ENCODE peak calls at places on chromosomes 3 and 15, in five cellular contexts. One of them, this sample, is unnamed.

GRCh38 chr15:92332125-92332899 is 61.4 kb upstream of the ST8SIA2 start:
- DNase-seq in neuronal stem cell: no peak
- DNase-seq in naive thymus-derived CD4-positive, alpha-beta T cell: no peak
- DNase-seq in transverse colon: no peak
- DNase-seq in endothelial cell of umbilical vein: no peak
- DNase-seq in this sample: no peak

GRCh38 chr15:28127036-28127435 is 27.9 kb upstream of the OCA2 start:
- DNase-seq in neuronal stem cell: no peak
- DNase-seq in naive thymus-derived CD4-positive, alpha-beta T cell: no peak
- DNase-seq in transverse colon: no peak
- DNase-seq in endothelial cell of umbilical vein: no peak
- DNase-seq in this sample: no peak

GRCh38 chr15:88803920-88804247 is 648 bp downstream of the ACAN start:
- DNase-seq in neuronal stem cell: no peak
- DNase-seq in naive thymus-derived CD4-positive, alpha-beta T cell: no peak
- DNase-seq in transverse colon: no peak
- DNase-seq in endothelial cell of umbilical vein: no peak
- DNase-seq in this sample: no peak

GRCh38 chr3:172844428-172844827 is 93.9 kb downstream of the ECT2 start:
- DNase-seq in neuronal stem cell: no peak
- DNase-seq in naive thymus-derived CD4-positive, alpha-beta T cell: no peak
- DNase-seq in transverse colon: no peak
- DNase-seq in endothelial cell of umbilical vein: no peak
- DNase-seq in this sample: no peak

GRCh38 chr15:37100109-37100873 is at the start of gene MEIS2:
- DNase-seq in neuronal stem cell: peak
- DNase-seq in naive thymus-derived CD4-positive, alpha-beta T cell: no peak
- DNase-seq in transverse colon: peak
- DNase-seq in endothelial cell of umbilical vein: peak
- DNase-seq in this sample: peak

GRCh38 chr3:58392191-58392590 is 41.4 kb downstream of the PDHB start:
- DNase-seq in neuronal stem cell: no peak
- DNase-seq in naive thymus-derived CD4-positive, alpha-beta T cell: no peak
- DNase-seq in transverse colon: no peak
- DNase-seq in endothelial cell of umbilical vein: no peak
- DNase-seq in this sample: no peak

GRCh38 chr3:183278479-183279088 is 25.5 kb downstream of the B3GNT5 start:
- DNase-seq in neuronal stem cell: no peak
- DNase-seq in naive thymus-derived CD4-positive, alpha-beta T cell: no peak
- DNase-seq in transverse colon: no peak
- DNase-seq in endothelial cell of umbilical vein: no peak
- DNase-seq in this sample: no peak

GRCh38 chr3:158659454-158660237 is 12.8 kb downstream of the LXN start:
- DNase-seq in neuronal stem cell: peak
- DNase-seq in naive thymus-derived CD4-positive, alpha-beta T cell: peak
- DNase-seq in transverse colon: peak
- DNase-seq in endothelial cell of umbilical vein: peak
- DNase-seq in this sample: no peak

GRCh38 chr3:155018621-155019330 is 61.3 kb upstream of the MME start:
- DNase-seq in neuronal stem cell: no peak
- DNase-seq in naive thymus-derived CD4-positive, alpha-beta T cell: no peak
- DNase-seq in transverse colon: no peak
- DNase-seq in endothelial cell of umbilical vein: peak
- DNase-seq in this sample: no peak

GRCh38 chr15:100114526-100114925 is 227.2 kb downstream of the ADAMTS17 start:
- DNase-seq in neuronal stem cell: peak
- DNase-seq in naive thymus-derived CD4-positive, alpha-beta T cell: no peak
- DNase-seq in transverse colon: no peak
- DNase-seq in endothelial cell of umbilical vein: no peak
- DNase-seq in this sample: peak

GRCh38 chr3:17749705-17750293 is 7.4 kb upstream of the TBC1D5 start:
- DNase-seq in neuronal stem cell: no peak
- DNase-seq in naive thymus-derived CD4-positive, alpha-beta T cell: no peak
- DNase-seq in transverse colon: peak
- DNase-seq in endothelial cell of umbilical vein: no peak
- DNase-seq in this sample: no peak

GRCh38 chr3:155009217-155009616 is 70.9 kb upstream of the MME start:
- DNase-seq in neuronal stem cell: no peak
- DNase-seq in naive thymus-derived CD4-positive, alpha-beta T cell: no peak
- DNase-seq in transverse colon: no peak
- DNase-seq in endothelial cell of umbilical vein: no peak
- DNase-seq in this sample: no peak

GRCh38 chr3:41208507-41208906 is 9.2 kb downstream of the CTNNB1 start:
- DNase-seq in neuronal stem cell: no peak
- DNase-seq in naive thymus-derived CD4-positive, alpha-beta T cell: no peak
- DNase-seq in transverse colon: no peak
- DNase-seq in endothelial cell of umbilical vein: no peak
- DNase-seq in this sample: no peak

GRCh38 chr3:46882377-46883015 is 5.0 kb downstream of the PTH1R start:
- DNase-seq in neuronal stem cell: peak
- DNase-seq in naive thymus-derived CD4-positive, alpha-beta T cell: no peak
- DNase-seq in transverse colon: no peak
- DNase-seq in endothelial cell of umbilical vein: peak
- DNase-seq in this sample: no peak

GRCh38 chr3:31462050-31462569 is 70.6 kb upstream of the STT3B start:
- DNase-seq in neuronal stem cell: no peak
- DNase-seq in naive thymus-derived CD4-positive, alpha-beta T cell: peak
- DNase-seq in transverse colon: peak
- DNase-seq in endothelial cell of umbilical vein: peak
- DNase-seq in this sample: no peak

GRCh38 chr3:29583861-29584260 is 303.0 kb downstream of the RBMS3 start:
- DNase-seq in neuronal stem cell: no peak
- DNase-seq in naive thymus-derived CD4-positive, alpha-beta T cell: no peak
- DNase-seq in transverse colon: no peak
- DNase-seq in endothelial cell of umbilical vein: no peak
- DNase-seq in this sample: no peak

GRCh38 chr3:12954891-12955650 is 113.7 kb upstream of the RPL32 start:
- DNase-seq in neuronal stem cell: no peak
- DNase-seq in naive thymus-derived CD4-positive, alpha-beta T cell: no peak
- DNase-seq in transverse colon: peak
- DNase-seq in endothelial cell of umbilical vein: peak
- DNase-seq in this sample: peak

GRCh38 chr3:174197416-174197815 is 661.7 kb upstream of the NAALADL2 start:
- DNase-seq in neuronal stem cell: no peak
- DNase-seq in naive thymus-derived CD4-positive, alpha-beta T cell: no peak
- DNase-seq in transverse colon: no peak
- DNase-seq in endothelial cell of umbilical vein: no peak
- DNase-seq in this sample: no peak

GRCh38 chr3:192063570-192063969 is 602.6 kb downstream of the PYDC2 start:
- DNase-seq in neuronal stem cell: no peak
- DNase-seq in naive thymus-derived CD4-positive, alpha-beta T cell: no peak
- DNase-seq in transverse colon: peak
- DNase-seq in endothelial cell of umbilical vein: peak
- DNase-seq in this sample: peak

GRCh38 chr15:66285462-66286280 is 7.7 kb upstream of the DIS3L start:
- DNase-seq in neuronal stem cell: no peak
- DNase-seq in naive thymus-derived CD4-positive, alpha-beta T cell: no peak
- DNase-seq in transverse colon: no peak
- DNase-seq in endothelial cell of umbilical vein: no peak
- DNase-seq in this sample: no peak

GRCh38 chr3:155292133-155292532 is 1.4 kb downstream of the STRIT1 start:
- DNase-seq in neuronal stem cell: no peak
- DNase-seq in naive thymus-derived CD4-positive, alpha-beta T cell: no peak
- DNase-seq in transverse colon: no peak
- DNase-seq in endothelial cell of umbilical vein: no peak
- DNase-seq in this sample: no peak

GRCh38 chr3:131794766-131795381 is 239.9 kb downstream of the CPNE4 start:
- DNase-seq in neuronal stem cell: peak
- DNase-seq in naive thymus-derived CD4-positive, alpha-beta T cell: peak
- DNase-seq in transverse colon: no peak
- DNase-seq in endothelial cell of umbilical vein: peak
- DNase-seq in this sample: no peak

GRCh38 chr15:26023231-26023630 is 160.1 kb upstream of the ATP10A start:
- DNase-seq in neuronal stem cell: no peak
- DNase-seq in naive thymus-derived CD4-positive, alpha-beta T cell: no peak
- DNase-seq in transverse colon: no peak
- DNase-seq in endothelial cell of umbilical vein: no peak
- DNase-seq in this sample: no peak

GRCh38 chr3:13419356-13420050 is 619 bp downstream of the NUP210 start:
- DNase-seq in neuronal stem cell: peak
- DNase-seq in naive thymus-derived CD4-positive, alpha-beta T cell: peak
- DNase-seq in transverse colon: peak
- DNase-seq in endothelial cell of umbilical vein: no peak
- DNase-seq in this sample: peak

GRCh38 chr15:89551502-89551901 is 23.8 kb upstream of the TICRR start:
- DNase-seq in neuronal stem cell: no peak
- DNase-seq in naive thymus-derived CD4-positive, alpha-beta T cell: no peak
- DNase-seq in transverse colon: no peak
- DNase-seq in endothelial cell of umbilical vein: peak
- DNase-seq in this sample: no peak

GRCh38 chr3:104831076-104831475 is 535.6 kb upstream of the ALCAM start:
- DNase-seq in neuronal stem cell: no peak
- DNase-seq in naive thymus-derived CD4-positive, alpha-beta T cell: no peak
- DNase-seq in transverse colon: no peak
- DNase-seq in endothelial cell of umbilical vein: no peak
- DNase-seq in this sample: no peak

GRCh38 chr3:152192936-152193672 is 75.6 kb upstream of the MBNL1 start:
- DNase-seq in neuronal stem cell: no peak
- DNase-seq in naive thymus-derived CD4-positive, alpha-beta T cell: no peak
- DNase-seq in transverse colon: no peak
- DNase-seq in endothelial cell of umbilical vein: no peak
- DNase-seq in this sample: no peak

GRCh38 chr3:152195206-152195605 is 73.5 kb upstream of the MBNL1 start:
- DNase-seq in neuronal stem cell: no peak
- DNase-seq in naive thymus-derived CD4-positive, alpha-beta T cell: no peak
- DNase-seq in transverse colon: no peak
- DNase-seq in endothelial cell of umbilical vein: no peak
- DNase-seq in this sample: no peak

GRCh38 chr3:152193673-152194267 is 75.0 kb upstream of the MBNL1 start:
- DNase-seq in neuronal stem cell: no peak
- DNase-seq in naive thymus-derived CD4-positive, alpha-beta T cell: no peak
- DNase-seq in transverse colon: no peak
- DNase-seq in endothelial cell of umbilical vein: no peak
- DNase-seq in this sample: peak

GRCh38 chr3:152190636-152191183 is 78.0 kb upstream of the MBNL1 start:
- DNase-seq in neuronal stem cell: no peak
- DNase-seq in naive thymus-derived CD4-positive, alpha-beta T cell: no peak
- DNase-seq in transverse colon: no peak
- DNase-seq in endothelial cell of umbilical vein: no peak
- DNase-seq in this sample: no peak

DNA sequence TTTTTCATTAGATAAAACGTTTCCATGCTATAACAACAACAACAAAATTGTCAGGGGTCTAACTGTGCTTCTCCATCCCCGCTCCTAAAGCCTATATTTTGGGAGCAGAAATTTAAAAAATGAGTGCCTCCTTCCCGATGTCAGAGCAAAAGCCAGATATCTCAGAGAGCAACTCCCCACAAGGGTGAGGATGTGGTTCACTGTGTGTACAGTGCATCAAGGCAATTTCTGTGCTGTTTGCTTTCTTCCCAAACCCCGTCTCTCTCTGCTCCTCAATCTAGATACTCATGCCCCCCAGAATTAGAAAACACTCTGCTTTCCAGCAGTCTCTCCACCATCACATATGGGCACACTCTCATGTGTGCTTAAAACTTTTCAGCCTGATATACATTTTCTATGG is 76.7 kb upstream of the MBNL1 start:
- DNase-seq in neuronal stem cell: no peak
- DNase-seq in naive thymus-derived CD4-positive, alpha-beta T cell: peak
- DNase-seq in transverse colon: no peak
- DNase-seq in endothelial cell of umbilical vein: no peak
- DNase-seq in this sample: no peak
- H3K4me3 ChIP-seq in neuronal stem cell: no peak
- H3K4me3 ChIP-seq in naive thymus-derived CD4-positive, alpha-beta T cell: peak
- H3K4me3 ChIP-seq in transverse colon: no peak
- H3K4me3 ChIP-seq in endothelial cell of umbilical vein: no peak
- H3K4me3 ChIP-seq in this sample: no peak

GRCh38 chr3:101530213-101531047 is 17.4 kb upstream of the SENP7 start:
- DNase-seq in neuronal stem cell: no peak
- DNase-seq in naive thymus-derived CD4-positive, alpha-beta T cell: no peak
- DNase-seq in transverse colon: no peak
- DNase-seq in endothelial cell of umbilical vein: no peak
- DNase-seq in this sample: no peak
- H3K4me3 ChIP-seq in neuronal stem cell: no peak
- H3K4me3 ChIP-seq in naive thymus-derived CD4-positive, alpha-beta T cell: no peak
- H3K4me3 ChIP-seq in transverse colon: no peak
- H3K4me3 ChIP-seq in endothelial cell of umbilical vein: no peak
- H3K4me3 ChIP-seq in this sample: no peak

DNA sequence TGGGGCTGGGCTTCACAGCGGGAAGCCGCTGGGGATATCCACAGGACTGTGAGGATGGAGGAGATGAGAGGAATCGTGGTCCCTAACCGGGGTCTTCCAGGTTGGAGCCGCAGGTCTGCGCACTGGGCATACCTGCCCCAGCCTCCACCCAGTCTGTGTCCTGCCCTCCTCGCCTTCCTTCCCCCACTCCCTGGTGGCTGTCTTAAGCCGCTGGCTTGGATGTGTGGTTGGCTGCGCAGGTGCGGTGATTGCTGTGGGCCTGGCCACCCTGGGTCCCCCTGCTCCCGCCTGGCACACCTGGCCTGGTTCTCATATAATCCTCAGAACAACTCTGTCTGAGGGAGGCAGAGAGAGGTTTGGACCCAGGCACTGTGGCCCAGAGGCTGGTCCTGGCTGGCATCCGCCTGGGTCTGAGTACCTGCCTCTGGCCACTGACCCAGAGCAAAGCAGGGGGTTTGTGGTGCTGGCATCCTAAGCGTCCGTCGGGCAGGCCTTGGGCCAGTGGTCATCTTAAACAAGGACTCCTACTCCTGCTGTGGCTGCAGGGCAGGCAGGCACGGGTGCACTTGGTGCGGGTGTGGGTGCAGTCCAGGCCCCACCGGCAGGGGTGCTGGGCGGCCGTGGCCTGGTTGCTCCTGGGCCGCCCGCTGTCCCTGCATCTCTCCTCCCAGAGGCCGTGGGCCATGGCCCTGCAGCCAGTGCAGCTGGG is 18.7 kb downstream of the PLXNA1 start:
- DNase-seq in neuronal stem cell: no peak
- DNase-seq in naive thymus-derived CD4-positive, alpha-beta T cell: no peak
- DNase-seq in transverse colon: no peak
- DNase-seq in endothelial cell of umbilical vein: no peak
- DNase-seq in this sample: no peak
- H3K4me3 ChIP-seq in neuronal stem cell: no peak
- H3K4me3 ChIP-seq in naive thymus-derived CD4-positive, alpha-beta T cell: no peak
- H3K4me3 ChIP-seq in transverse colon: no peak
- H3K4me3 ChIP-seq in endothelial cell of umbilical vein: no peak
- H3K4me3 ChIP-seq in this sample: no peak

DNA sequence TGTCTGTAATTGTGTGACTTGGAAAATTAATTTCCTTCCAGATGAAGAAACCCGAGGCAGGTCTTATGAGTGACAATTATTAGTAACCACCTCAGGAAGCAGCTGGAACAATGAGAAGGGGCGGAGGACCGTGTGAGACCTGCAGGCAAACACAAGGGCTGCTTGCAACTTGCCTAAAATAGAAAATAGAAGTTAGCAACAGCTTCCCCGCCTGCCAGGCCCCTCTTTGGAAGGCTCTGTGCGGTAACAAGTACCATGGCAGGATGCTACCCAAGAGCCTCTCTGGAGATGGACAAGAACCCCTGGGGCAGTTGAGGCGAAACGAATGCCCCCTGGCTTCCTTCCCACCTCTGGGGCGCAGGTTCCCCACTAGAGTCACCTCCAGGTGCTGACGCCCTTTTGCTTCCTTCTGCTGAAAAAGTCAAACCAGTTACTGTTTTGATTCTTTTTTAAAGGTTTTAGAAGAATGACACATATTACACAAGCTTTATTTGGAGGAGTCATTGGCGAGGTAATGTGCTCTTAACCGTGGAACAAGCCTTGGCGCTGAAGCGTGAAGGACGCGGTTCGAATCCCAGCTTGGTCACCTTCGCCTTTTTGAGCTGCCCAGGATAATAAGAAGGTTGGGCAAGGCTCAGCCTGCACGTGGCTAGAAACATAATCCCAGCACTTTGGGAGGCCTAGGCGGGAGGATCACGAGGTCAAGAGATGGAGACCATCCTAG is 47.0 kb upstream of the SYNM start:
- DNase-seq in neuronal stem cell: no peak
- DNase-seq in naive thymus-derived CD4-positive, alpha-beta T cell: no peak
- DNase-seq in transverse colon: no peak
- DNase-seq in endothelial cell of umbilical vein: peak
- DNase-seq in this sample: peak
- H3K4me3 ChIP-seq in neuronal stem cell: no peak
- H3K4me3 ChIP-seq in naive thymus-derived CD4-positive, alpha-beta T cell: no peak
- H3K4me3 ChIP-seq in transverse colon: no peak
- H3K4me3 ChIP-seq in endothelial cell of umbilical vein: no peak
- H3K4me3 ChIP-seq in this sample: no peak

This sample was measured in spleen.